ENCODE peak calls at places on chromosomes 2 and 18, in seven cellular contexts. B is BE2C, N is lower leg skin, M is sigmoid colon, K is kidney epithelial cell, I is PC-9, Q is cardiac fibroblast. Y is an unnamed sample.
A peak's percentile ranks its signal among the peaks of the same experiment; 100 is the strongest.

GRCh38 chr2:173571887-173572680 is 217.4 kb downstream of the CDCA7 start:
- DNase-seq in B (no peak), N (no peak), M (no peak), K (no peak), I (peak; percentile 52), Q (no peak), Y (no peak)

GRCh38 chr2:109487237-109487869 is 126.4 kb downstream of the SEPTIN10 start:
- DNase-seq in B (no peak), N (no peak), M (no peak), K (peak; percentile 67), I (no peak), Q (peak; percentile 54), Y (peak; percentile 67)

GRCh38 chr2:55949613-55950012 is 26.0 kb upstream of the EFEMP1 start:
- DNase-seq in B (no peak), N (no peak), M (no peak), K (no peak), I (no peak), Q (no peak), Y (no peak)

GRCh38 chr2:44705356-44705755 is 236.1 kb upstream of the SIX3 start:
- DNase-seq in B (no peak), N (no peak), M (no peak), K (no peak), I (no peak), Q (no peak), Y (no peak)

GRCh38 chr2:196168181-196168580 is 3.2 kb downstream of the STK17B start:
- DNase-seq in B (no peak), N (no peak), M (no peak), K (no peak), I (peak; percentile 67), Q (peak; percentile 67), Y (peak; percentile 55)

GRCh38 chr2:230203110-230203676 is 16.6 kb downstream of the SP110 start:
- DNase-seq in B (no peak), N (no peak), M (no peak), K (no peak), I (no peak), Q (no peak), Y (no peak)

GRCh38 chr18:621181-621580 is 24.4 kb downstream of the CLUL1 start:
- DNase-seq in B (no peak), N (no peak), M (no peak), K (no peak), I (no peak), Q (peak; percentile 61), Y (no peak)

GRCh38 chr2:8169443-8169842 is 512.4 kb upstream of the ID2 start:
- DNase-seq in B (no peak), N (no peak), M (no peak), K (no peak), I (no peak), Q (peak; percentile 97), Y (peak; percentile 58)

GRCh38 chr18:48060947-48061346 is 130.5 kb upstream of the SMAD2 start:
- DNase-seq in B (no peak), N (no peak), M (no peak), K (no peak), I (no peak), Q (no peak), Y (no peak)

GRCh38 chr18:35029770-35030169 is 11.4 kb upstream of the MAPRE2 start:
- DNase-seq in B (no peak), N (no peak), M (no peak), K (no peak), I (no peak), Q (peak; percentile 42), Y (peak; percentile 34)
- TF ChIP-seq CTCF in B (no peak), N (no peak), M (no peak), K (no peak), I (no peak), Q (peak; percentile 22), Y (no peak)

GRCh38 chr2:135167273-135167672 is 115.2 kb downstream of the RAB3GAP1 start:
- DNase-seq in B (no peak), N (no peak), M (no peak), K (no peak), I (no peak), Q (no peak), Y (no peak)

GRCh38 chr2:135164431-135164830 is 112.3 kb downstream of the RAB3GAP1 start:
- DNase-seq in B (no peak), N (no peak), M (no peak), K (peak; percentile 44), I (peak; percentile 74), Q (peak; percentile 81), Y (no peak)

GRCh38 chr2:135163306-135163705 is 111.2 kb downstream of the RAB3GAP1 start:
- DNase-seq in B (no peak), N (no peak), M (no peak), K (no peak), I (no peak), Q (no peak), Y (no peak)

GRCh38 chr2:135169900-135170753 is 118.0 kb downstream of the RAB3GAP1 start:
- DNase-seq in B (no peak), N (no peak), M (no peak), K (no peak), I (no peak), Q (no peak), Y (no peak)

GRCh38 chr2:135168119-135168872 is 116.2 kb downstream of the RAB3GAP1 start:
- DNase-seq in B (no peak), N (no peak), M (no peak), K (no peak), I (no peak), Q (no peak), Y (no peak)
- TF ChIP-seq CTCF in B (no peak), N (no peak), M (no peak), K (no peak), I (no peak), Q (no peak), Y (no peak)

DNA sequence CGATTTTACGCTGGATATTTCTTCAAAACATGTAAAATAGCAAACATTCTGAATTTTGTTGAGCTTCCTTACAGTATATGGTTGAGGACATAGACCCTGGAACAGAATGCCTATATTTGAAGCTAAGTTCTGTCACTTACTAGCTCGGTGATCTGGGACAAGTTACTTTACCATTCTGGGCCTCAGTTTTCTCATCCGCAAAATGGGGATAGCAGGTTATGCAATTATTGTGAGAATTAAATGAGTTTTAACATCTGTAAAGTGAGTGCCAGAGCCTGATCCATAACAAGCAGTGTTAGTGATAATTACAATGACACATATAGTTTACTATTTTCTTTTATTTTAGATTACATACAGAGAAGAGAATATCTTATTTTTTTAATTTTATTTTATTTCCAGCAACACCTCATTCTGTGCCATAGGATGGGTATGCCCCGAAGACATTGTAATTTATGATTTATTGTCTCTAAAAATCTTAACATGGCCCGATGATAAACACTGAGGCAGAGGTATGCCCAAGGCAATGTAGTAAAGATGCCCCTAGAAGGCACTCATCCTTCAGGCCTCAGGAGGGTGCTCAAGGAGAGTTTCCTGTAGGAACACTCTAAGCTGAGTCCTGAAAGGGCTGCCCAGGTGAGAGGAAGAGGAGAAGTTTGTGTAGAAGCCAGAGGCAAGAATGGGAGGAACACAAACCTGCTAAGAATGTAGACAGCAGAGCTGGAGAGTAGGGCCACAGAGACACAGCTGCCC is 250.9 kb downstream of the BCL11A start:
- DNase-seq in B (no peak), N (no peak), M (no peak), K (no peak), I (no peak), Q (no peak), Y (no peak)
- TF ChIP-seq CTCF in B (no peak), N (no peak), M (no peak), K (no peak), I (no peak), Q (no peak), Y (no peak)

GRCh38 chr18:8329186-8329771 is 280.0 kb upstream of the RAB12 start:
- DNase-seq in B (no peak), N (no peak), M (no peak), K (no peak), I (peak; percentile 94), Q (peak; percentile 72), Y (peak; percentile 60)
- TF ChIP-seq CTCF in B (no peak), N (no peak), M (no peak), K (no peak), I (no peak), Q (no peak), Y (no peak)

GRCh38 chr2:183493060-183493459 is 368.8 kb downstream of the NUP35 start:
- DNase-seq in B (no peak), N (no peak), M (no peak), K (no peak), I (peak; percentile 30), Q (no peak), Y (no peak)
- TF ChIP-seq CTCF in B (no peak), N (no peak), M (no peak), K (no peak), I (no peak), Q (no peak), Y (no peak)

DNA sequence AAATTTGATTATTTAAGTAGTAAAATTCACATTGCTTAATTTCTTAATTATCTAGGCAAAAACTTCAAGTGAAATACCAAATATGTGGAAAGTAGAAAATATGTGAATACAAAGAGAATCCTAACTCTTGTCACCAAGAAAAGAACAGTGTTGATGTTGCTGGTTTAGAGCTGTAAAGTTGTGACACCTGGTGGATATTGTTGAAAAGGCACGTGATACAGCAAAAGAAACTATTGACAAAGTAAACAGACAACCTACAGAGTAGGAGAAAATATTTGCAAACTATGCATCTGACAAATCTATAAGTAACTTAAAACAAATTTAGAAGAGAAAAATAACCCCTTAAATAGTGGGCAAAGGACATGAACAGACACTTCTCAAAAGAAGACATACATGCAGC is 25.6 kb upstream of the ZC3H15 start:
- DNase-seq in B (no peak), N (no peak), M (no peak), K (no peak), I (no peak), Q (peak; percentile 46), Y (peak; percentile 39)
- TF ChIP-seq CTCF in B (peak; percentile 56), N (no peak), M (peak; percentile 39), K (peak; percentile 38), I (peak; percentile 58), Q (peak; percentile 34), Y (peak; percentile 8)

GRCh38 chr2:150358468-150358807 is 129.0 kb downstream of the RND3 start:
- DNase-seq in B (no peak), N (no peak), M (no peak), K (no peak), I (no peak), Q (no peak), Y (no peak)

GRCh38 chr2:150351922-150352321 is 135.5 kb downstream of the RND3 start:
- DNase-seq in B (no peak), N (no peak), M (no peak), K (no peak), I (no peak), Q (no peak), Y (no peak)

GRCh38 chr2:150350500-150350899 is 137.0 kb downstream of the RND3 start:
- DNase-seq in B (no peak), N (no peak), M (no peak), K (no peak), I (no peak), Q (no peak), Y (no peak)

GRCh38 chr2:150357770-150358467 is 129.5 kb downstream of the RND3 start:
- DNase-seq in B (no peak), N (no peak), M (no peak), K (no peak), I (no peak), Q (peak; percentile 40), Y (no peak)

GRCh38 chr2:150355440-150355839 is 132.0 kb downstream of the RND3 start:
- DNase-seq in B (no peak), N (no peak), M (no peak), K (no peak), I (no peak), Q (no peak), Y (no peak)
- TF ChIP-seq CTCF in B (no peak), N (no peak), M (no peak), K (no peak), I (no peak), Q (no peak), Y (no peak)